ENCODE peak calls at places on chromosomes 6 and 20, in four cellular contexts. V, I, K and A are unnamed samples.

GRCh38 chr6:160174681-160175080 is 53.1 kb downstream of the SLC22A1 start:
- DNase-seq in I (no peak), K (no peak), V (no peak), A (no peak)

GRCh38 chr20:13008761-13009681 is at the start of gene SPTLC3:
- DNase-seq in V (peak; percentile 57), K (no peak), I (peak; percentile 80), A (peak; percentile 50)

GRCh38 chr20:32544893-32545840 is 40.0 kb downstream of the NOL4L start:
- DNase-seq in K (no peak), I (no peak), V (no peak), A (no peak)

GRCh38 chr6:89350281-89351037 is 2.1 kb downstream of the UBE2J1 start:
- DNase-seq in K (no peak), I (peak; percentile 37), V (no peak), A (no peak)

GRCh38 chr6:7899046-7899888 is 11.3 kb downstream of the TXNDC5 start:
- DNase-seq in K (no peak), V (no peak), I (peak; percentile 55), A (no peak)

GRCh38 chr6:91267246-91267645 is 680.4 kb upstream of the MAP3K7 start:
- DNase-seq in I (no peak), K (no peak), V (no peak), A (no peak)

GRCh38 chr6:101290346-101290745 is 103.2 kb upstream of the GRIK2 start:
- DNase-seq in I (no peak), K (no peak), V (no peak), A (no peak)

GRCh38 chr6:39923394-39923793 is 10.9 kb downstream of the MOCS1 start:
- DNase-seq in V (peak; percentile 72), I (no peak), K (peak; percentile 82), A (peak; percentile 86)

GRCh38 chr6:5435449-5435848 is 174.1 kb downstream of the FARS2 start:
- DNase-seq in V (no peak), K (no peak), I (no peak), A (no peak)

GRCh38 chr6:107122748-107123147 is 7.4 kb upstream of the BEND3 start:
- DNase-seq in V (no peak), I (no peak), K (no peak), A (no peak)

GRCh38 chr6:138724015-138724414 is 49.6 kb upstream of the CCDC28A start:
- DNase-seq in K (peak; percentile 48), V (no peak), I (peak; percentile 17), A (no peak)

GRCh38 chr6:142280927-142281326 is 20.9 kb upstream of the ADGRG6 start:
- DNase-seq in V (no peak), I (no peak), K (no peak), A (no peak)

GRCh38 chr20:48047453-48047852 is 262.2 kb upstream of the SULF2 start:
- DNase-seq in V (no peak), I (no peak), K (no peak), A (no peak)

GRCh38 chr6:56693988-56694387 is 51.3 kb upstream of the DST start:
- DNase-seq in I (peak; percentile 73), K (no peak), V (no peak), A (no peak)

GRCh38 chr6:12113190-12113578 is 101.1 kb downstream of the HIVEP1 start:
- DNase-seq in V (no peak), K (no peak), I (no peak), A (no peak)

GRCh38 chr6:161439093-161439492 is 165.2 kb upstream of the AGPAT4 start:
- DNase-seq in V (no peak), I (peak; percentile 57), K (no peak), A (no peak)

GRCh38 chr6:157219201-157220200 is 103.8 kb downstream of the TMEM242 start:
- DNase-seq in K (no peak), V (no peak), I (no peak), A (no peak)

GRCh38 chr6:56842602-56843475 is 112.1 kb upstream of the BEND6 start:
- DNase-seq in I (no peak), K (peak; percentile 60), V (no peak), A (no peak)

GRCh38 chr6:85436939-85437495 is 12.9 kb upstream of the NT5E start:
- DNase-seq in V (no peak), K (no peak), I (no peak), A (no peak)

GRCh38 chr6:111590209-111590955 is 15.3 kb downstream of the TRAF3IP2 start:
- DNase-seq in K (no peak), I (no peak), V (no peak), A (no peak)
- H3K4me1 ChIP-seq in K (peaks cover 79% of the 10 kb centered on the region), I (peaks cover 27% of the 10 kb centered on the region), V (peaks cover 12% of the 10 kb centered on the region), A (peaks cover 28% of the 10 kb centered on the region)

GRCh38 chr6:43226192-43226851 is 3.0 kb downstream of the DNPH1 start:
- DNase-seq in I (no peak), K (no peak), V (no peak), A (no peak)
- H3K36me3 ChIP-seq in I (no peaks in the 10 kb centered on the region), K (peaks cover 23% of the 10 kb centered on the region), V (no peaks in the 10 kb centered on the region), A (no peaks in the 10 kb centered on the region)

DNA sequence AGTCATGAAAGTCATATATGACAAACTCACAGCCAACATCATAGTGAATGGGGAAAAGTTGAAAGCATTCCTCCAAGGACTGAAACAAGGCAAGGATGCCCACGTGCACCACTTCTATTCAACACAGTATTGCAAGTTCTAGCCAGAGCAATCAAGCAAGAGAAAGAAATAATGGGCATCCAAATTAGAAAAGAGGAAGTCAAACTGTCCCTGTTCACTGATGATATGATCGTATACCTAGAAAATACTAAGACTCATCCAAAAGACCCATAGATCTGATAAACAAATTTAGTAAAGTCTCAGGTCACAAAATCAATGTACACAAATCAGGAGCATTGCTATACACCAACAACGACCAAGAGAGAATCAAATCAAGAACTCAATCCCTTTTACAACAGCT is 41.2 kb downstream of the RPP21 start:
- DNase-seq in K (no peak), I (no peak), V (no peak), A (no peak)
- H3K27me3 ChIP-seq in K (peaks cover 32% of the 10 kb centered on the region), I (peaks cover 2% of the 10 kb centered on the region), V (no peaks in the 10 kb centered on the region), A (peaks cover 13% of the 10 kb centered on the region)

GRCh38 chr6:35675871-35676459 is 12.8 kb downstream of the FKBP5 start:
- DNase-seq in K (no peak), I (no peak), V (no peak), A (no peak)

GRCh38 chr6:35678814-35679213 is 9.9 kb downstream of the FKBP5 start:
- DNase-seq in K (no peak), V (no peak), I (no peak), A (no peak)

GRCh38 chr6:35679399-35679798 is 9.3 kb downstream of the FKBP5 start:
- DNase-seq in V (no peak), I (no peak), K (no peak), A (no peak)

GRCh38 chr6:35677456-35677855 is 11.3 kb downstream of the FKBP5 start:
- DNase-seq in K (no peak), V (no peak), I (peak; percentile 37), A (no peak)

DNA sequence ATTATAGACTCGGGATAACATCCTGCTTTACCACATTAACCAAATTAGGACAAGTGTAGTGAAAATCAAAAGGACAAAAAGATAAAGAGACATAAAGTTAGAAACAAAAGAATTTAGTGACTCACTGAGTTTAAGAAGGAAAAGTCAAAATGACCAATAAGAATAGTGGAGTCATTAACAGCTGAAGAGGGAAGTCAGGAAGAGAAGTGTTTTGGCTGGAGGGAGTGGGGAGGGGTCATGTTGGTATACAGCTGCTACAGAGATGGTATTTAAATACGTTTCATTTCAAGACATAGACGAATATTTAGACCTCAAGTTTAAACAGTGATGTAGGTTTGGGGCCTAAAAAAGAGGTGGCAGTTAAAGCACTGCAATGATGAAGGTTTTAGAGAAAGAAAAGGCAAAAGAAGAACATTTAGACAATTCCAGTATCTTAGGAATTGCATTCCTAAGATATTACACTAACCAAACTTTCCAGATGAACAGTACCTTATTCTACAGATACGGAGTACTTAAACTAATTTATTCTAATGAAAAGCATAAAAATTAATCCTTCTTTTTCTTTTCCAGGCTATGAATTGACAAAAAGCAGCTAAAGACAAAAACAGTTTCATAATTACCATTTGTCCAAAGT is 10.6 kb downstream of the FKBP5 start:
- DNase-seq in K (no peak), V (no peak), I (no peak), A (no peak)
- H3K4me1 ChIP-seq in K (peaks cover 86% of the 10 kb centered on the region), V (peaks cover 3% of the 10 kb centered on the region), I (no peaks in the 10 kb centered on the region), A (peaks cover 15% of the 10 kb centered on the region)

GRCh38 chr20:50625986-50626677 is 65.2 kb downstream of the RIPOR3 start:
- DNase-seq in K (no peak), I (peak; percentile 18), V (no peak), A (no peak)

GRCh38 chr20:50629675-50630055 is 61.7 kb downstream of the RIPOR3 start:
- DNase-seq in V (no peak), K (no peak), I (no peak), A (no peak)

GRCh38 chr20:50628326-50628725 is 63.0 kb downstream of the RIPOR3 start:
- DNase-seq in I (no peak), K (no peak), V (no peak), A (no peak)

GRCh38 chr20:50628853-50629674 is 62.3 kb downstream of the RIPOR3 start:
- DNase-seq in K (no peak), V (no peak), I (no peak), A (no peak)

GRCh38 chr20:50627747-50628146 is 63.6 kb downstream of the RIPOR3 start:
- DNase-seq in V (no peak), I (no peak), K (no peak), A (no peak)
- H3K36me3 ChIP-seq in V (no peaks in the 10 kb centered on the region), I (no peaks in the 10 kb centered on the region), K (no peaks in the 10 kb centered on the region), A (no peaks in the 10 kb centered on the region)